ENCODE peak calls at places on chromosome 10, in five cellular contexts. S, A, O, R and P are unnamed samples.

GRCh38 chr10:94150541-94151184 is 156.9 kb downstream of the PLCE1 start:
- DNase-seq in S (no peak), O (no peak), A (no peak), R (no peak), P (no peak)

GRCh38 chr10:120891367-120891766 is 40.2 kb downstream of the WDR11 start:
- DNase-seq in O (no peak), A (no peak), R (no peak), S (peak), P (no peak)

GRCh38 chr10:69333205-69333604 is 54.9 kb downstream of the HK1 start:
- DNase-seq in S (peak), O (no peak), A (peak), R (peak), P (peak)

GRCh38 chr10:130453721-130454542 is 317.7 kb downstream of the GLRX3 start:
- DNase-seq in A (peak), O (no peak), S (no peak), R (no peak), P (no peak)

GRCh38 chr10:110387983-110388681 is 83.4 kb upstream of the SMNDC1 start:
- DNase-seq in A (no peak), R (no peak), O (no peak), S (no peak), P (no peak)

GRCh38 chr10:50332108-50332846 is 81.0 kb upstream of the ASAH2 start:
- DNase-seq in O (no peak), S (no peak), R (no peak), A (no peak), P (no peak)

GRCh38 chr10:45379891-45380540 is 6.0 kb downstream of the ALOX5 start:
- DNase-seq in A (no peak), R (no peak), S (no peak), O (no peak), P (peak)

GRCh38 chr10:101291254-101292193 is 62.3 kb upstream of the LBX1 start:
- DNase-seq in R (peak), A (peak), S (peak), O (no peak), P (peak)

GRCh38 chr10:33706746-33707145 is 372.3 kb upstream of the NRP1 start:
- DNase-seq in A (no peak), O (no peak), R (no peak), S (no peak), P (no peak)

GRCh38 chr10:104576611-104577010 is 64.5 kb upstream of the SORCS3 start:
- DNase-seq in A (no peak), S (no peak), R (peak), O (no peak), P (no peak)

GRCh38 chr10:49183596-49184542 is 4.3 kb downstream of the TMEM273 start:
- DNase-seq in O (no peak), A (no peak), R (no peak), S (no peak), P (no peak)

GRCh38 chr10:62788861-62789467 is 15.6 kb upstream of the ADO start:
- DNase-seq in S (no peak), O (no peak), R (no peak), A (no peak), P (no peak)

GRCh38 chr10:125159486-125159931 is 854 bp downstream of the CTBP2 start:
- DNase-seq in A (no peak), S (peak), R (peak), O (no peak), P (no peak)

GRCh38 chr10:127153166-127153565 is 43.2 kb downstream of the INSYN2A start:
- DNase-seq in O (no peak), R (no peak), S (peak), A (no peak), P (no peak)

GRCh38 chr10:102710604-102711003 is 3.6 kb downstream of the ARL3 start:
- DNase-seq in R (no peak), S (peak), A (no peak), O (no peak), P (peak)

GRCh38 chr10:26637521-26638275 is 59.8 kb upstream of the PDSS1 start:
- DNase-seq in O (no peak), A (peak), S (no peak), R (no peak), P (no peak)

GRCh38 chr10:8055420-8056349 is 1.2 kb downstream of the GATA3 start:
- DNase-seq in S (no peak), R (peak), A (no peak), O (peak), P (no peak)

GRCh38 chr10:114279886-114280644 is 41.0 kb downstream of the VWA2 start:
- DNase-seq in O (no peak), S (no peak), R (no peak), A (no peak), P (peak)

GRCh38 chr10:119438717-119439116 is 103.8 kb downstream of the RGS10 start:
- DNase-seq in R (no peak), S (no peak), A (no peak), O (no peak), P (no peak)

GRCh38 chr10:94645285-94645684 is 38.2 kb upstream of the CYP2C18 start:
- DNase-seq in R (no peak), S (no peak), A (no peak), O (no peak), P (no peak)

GRCh38 chr10:22620929-22621328 is 93.4 kb downstream of the PIP4K2A start:
- DNase-seq in O (no peak), A (no peak), R (no peak), S (no peak), P (no peak)
- H2BK120ac ChIP-seq in O (no peak), A (no peak), R (no peak), S (no peak), P (no peak)

GRCh38 chr10:15725603-15726002 is 5.9 kb upstream of the ITGA8 start:
- DNase-seq in R (no peak), A (no peak), O (no peak), S (peak), P (peak)

GRCh38 chr10:15719899-15720634 is at the start of gene ITGA8:
- DNase-seq in S (peak), O (peak), A (peak), R (no peak), P (no peak)

GRCh38 chr10:15720635-15721310 is 1.1 kb upstream of the ITGA8 start:
- DNase-seq in A (no peak), O (no peak), S (no peak), R (no peak), P (no peak)

GRCh38 chr10:15726042-15726441 is 6.3 kb upstream of the ITGA8 start:
- DNase-seq in O (no peak), A (no peak), R (no peak), S (no peak), P (no peak)

DNA sequence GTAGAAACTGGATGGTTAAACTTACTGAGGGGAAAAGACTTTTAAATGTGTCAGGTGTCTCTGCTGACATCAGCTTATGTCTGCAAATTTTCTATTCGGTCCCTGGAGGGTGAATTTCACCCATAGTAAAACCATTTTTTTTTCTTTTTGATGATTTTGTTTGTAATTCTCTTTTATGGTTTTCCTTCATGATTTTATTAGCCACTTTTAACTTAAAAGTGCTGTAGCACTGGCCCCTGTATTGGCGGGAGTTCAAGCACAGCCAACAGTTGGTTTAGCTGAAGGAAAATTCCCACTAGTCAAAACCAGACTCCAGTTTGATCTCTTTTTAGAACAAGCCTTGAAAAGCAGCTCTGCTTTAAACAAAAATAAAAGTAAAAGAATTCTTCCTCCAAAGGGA is 5.0 kb upstream of the ITGA8 start:
- DNase-seq in R (no peak), S (no peak), O (no peak), A (no peak), P (no peak)
- H2BK12ac ChIP-seq in R (no peak), S (no peak), O (no peak), A (no peak), P (no peak)

DNA sequence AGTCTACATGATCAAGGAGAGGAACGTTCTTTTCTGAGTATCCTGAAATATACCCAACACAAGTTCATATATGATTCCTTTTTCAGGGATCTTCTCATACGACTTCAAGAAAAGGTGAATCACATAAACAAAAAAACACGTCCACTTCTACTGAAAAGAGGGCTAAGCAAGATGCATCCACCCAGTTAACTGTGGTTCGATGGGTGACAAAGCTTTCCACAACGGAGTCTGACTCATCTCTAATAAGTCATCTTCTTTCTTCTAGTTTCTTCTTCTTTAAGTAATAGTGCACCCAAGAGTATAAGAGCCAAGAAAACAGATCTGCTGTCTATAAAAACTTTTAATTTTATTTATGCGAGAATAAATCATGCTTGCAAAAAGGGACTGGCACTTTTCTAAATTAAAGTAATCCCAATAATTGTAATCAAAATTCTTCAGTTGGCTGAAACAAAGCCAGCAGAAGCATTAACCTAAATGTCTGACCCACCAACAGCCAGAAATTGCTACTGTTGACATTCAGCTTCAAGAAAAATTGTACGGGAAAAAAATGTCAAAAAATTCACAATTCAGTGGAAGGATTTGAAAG is 146.9 kb upstream of the ANK3 start:
- DNase-seq in S (peak), R (no peak), A (no peak), O (no peak), P (no peak)
- H4K91ac ChIP-seq in S (no peak), R (no peak), A (no peak), O (no peak), P (no peak)

GRCh38 chr10:60338002-60338564 is 51.6 kb downstream of the ANK3 start:
- DNase-seq in A (no peak), R (no peak), S (no peak), O (no peak), P (no peak)
- H2BK120ac ChIP-seq in A (no peak), R (peak), S (no peak), O (no peak), P (no peak)

DNA sequence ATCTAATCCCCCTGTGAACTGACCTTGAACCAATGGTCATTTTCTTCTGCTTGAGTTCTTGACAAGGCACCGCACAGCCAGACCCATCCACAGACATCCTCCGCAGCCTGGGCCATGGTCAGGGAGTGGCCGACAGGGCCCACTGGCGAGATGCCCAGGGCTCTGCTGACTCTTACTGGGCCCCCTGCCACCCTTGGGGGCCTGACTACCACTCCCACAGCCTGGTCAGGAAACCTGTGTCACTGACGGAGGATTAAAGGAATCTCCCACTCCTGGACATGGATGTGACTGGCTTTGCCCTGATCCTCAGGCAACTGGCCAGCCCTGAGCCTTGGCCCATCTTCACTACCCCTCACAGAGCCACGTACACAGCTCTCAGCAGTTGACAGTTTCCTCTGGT is 50.4 kb upstream of the ENO4 start:
- DNase-seq in R (no peak), O (no peak), S (no peak), A (no peak), P (no peak)
- H2BK12ac ChIP-seq in R (peak), O (no peak), S (no peak), A (no peak), P (no peak)

GRCh38 chr10:5559642-5560141 is 34.9 kb downstream of the CALML3 start:
- DNase-seq in R (no peak), O (no peak), A (no peak), S (peak), P (no peak)
- H4K91ac ChIP-seq in R (no peak), O (no peak), A (no peak), S (no peak), P (peak)

DNA sequence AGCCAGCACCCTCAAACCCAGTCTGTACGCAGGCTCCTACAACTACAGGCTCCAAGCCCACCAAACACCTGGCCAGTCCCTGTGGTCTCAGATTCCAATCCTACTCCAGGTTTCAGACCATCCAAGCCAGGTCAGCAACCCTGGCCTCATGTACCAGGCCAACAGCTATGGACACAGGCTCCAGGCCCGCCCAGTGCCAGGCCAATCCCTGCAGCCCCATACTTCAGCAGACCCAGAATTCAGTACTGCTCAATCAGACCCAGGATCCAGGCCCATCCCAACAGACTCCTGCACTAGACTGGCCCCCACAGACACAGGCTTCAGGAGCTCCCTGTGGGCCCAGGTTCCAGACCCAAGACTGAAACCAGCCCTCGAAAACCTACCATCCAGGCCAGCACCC is 32.3 kb downstream of the HPSE2 start:
- DNase-seq in S (no peak), O (no peak), A (no peak), R (no peak), P (no peak)
- H2BK120ac ChIP-seq in S (no peak), O (no peak), A (no peak), R (no peak), P (no peak)

GRCh38 chr10:21526184-21526951 is 886 bp upstream of the SKIDA1 start:
- DNase-seq in A (peak), R (peak), O (no peak), S (peak), P (peak)

GRCh38 chr10:21526952-21527633 is 1.6 kb upstream of the SKIDA1 start:
- DNase-seq in S (peak), A (peak), R (peak), O (no peak), P (peak)

GRCh38 chr10:21528452-21529235 is 3.2 kb upstream of the SKIDA1 start:
- DNase-seq in A (no peak), R (no peak), S (peak), O (no peak), P (no peak)

GRCh38 chr10:21529236-21529910 is 3.9 kb upstream of the SKIDA1 start:
- DNase-seq in R (no peak), S (no peak), A (no peak), O (no peak), P (no peak)

GRCh38 chr10:21527634-21528451 is 2.4 kb upstream of the SKIDA1 start:
- DNase-seq in O (no peak), A (no peak), S (peak), R (no peak), P (no peak)
- H2BK12ac ChIP-seq in O (no peak), A (no peak), S (no peak), R (no peak), P (no peak)

DNA sequence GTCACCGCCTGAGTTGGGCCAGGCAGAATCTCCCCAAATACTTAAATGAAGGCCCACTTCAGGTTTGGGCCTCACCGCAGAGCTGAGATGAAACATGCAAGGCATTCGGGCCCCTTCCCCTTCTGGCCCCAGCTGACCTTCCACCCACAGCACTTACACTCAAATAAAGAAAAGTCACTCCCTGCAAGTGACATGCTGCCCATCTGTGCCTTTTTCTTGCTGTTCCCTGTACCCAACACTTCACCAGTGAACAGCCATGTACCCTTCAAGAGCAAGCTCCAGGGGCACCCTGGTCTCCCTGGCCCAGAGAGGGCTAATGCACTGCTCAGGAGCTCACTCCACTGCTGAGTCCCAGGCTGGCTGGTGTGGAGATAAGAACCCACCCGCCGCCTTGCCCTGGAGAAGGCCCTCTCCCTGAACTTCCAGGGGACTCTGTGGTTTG is 40.7 kb downstream of the ZCCHC24 start:
- DNase-seq in R (no peak), A (no peak), S (peak), O (no peak), P (no peak)
- H4K91ac ChIP-seq in R (peak), A (no peak), S (peak), O (no peak), P (no peak)

GRCh38 chr10:77179015-77179695 is 458.5 kb downstream of the KCNMA1 start:
- DNase-seq in R (no peak), S (peak), O (no peak), A (peak), P (no peak)
- H2BK120ac ChIP-seq in R (no peak), S (peak), O (no peak), A (no peak), P (peak)